ENCODE peak calls at places on chromosome 17, in five cellular contexts. R is fibroblast of lung, X is IMR-90, S is GM23248, T is tibial artery. N is an unnamed sample.

GRCh38 chr17:80380068-80381061 is 34.6 kb upstream of the ENDOV start:
- DNase-seq in R (no peak), S (no peak), T (no peak), X (no peak), N (no peak)

GRCh38 chr17:68391561-68392268 is 65.6 kb downstream of the WIPI1 start:
- DNase-seq in R (no peak), S (peak; percentile 38), T (no peak), X (no peak), N (no peak)

GRCh38 chr17:38628441-38628840 is 22.7 kb upstream of the SRCIN1 start:
- DNase-seq in R (no peak), T (no peak), S (no peak), X (peak; percentile 6), N (no peak)

GRCh38 chr17:2551928-2552327 is 40.2 kb upstream of the METTL16 start:
- DNase-seq in X (no peak), S (no peak), R (no peak), T (no peak), N (no peak)

GRCh38 chr17:17739388-17740066 is 58.3 kb downstream of the RAI1 start:
- DNase-seq in T (no peak), X (peak; percentile 64), R (peak; percentile 71), S (peak; percentile 86), N (peak; percentile 34)

GRCh38 chr17:48002920-48003685 is 32.2 kb downstream of the CDK5RAP3 start:
- DNase-seq in X (no peak), S (peak; percentile 45), R (peak; percentile 30), T (no peak), N (no peak)

GRCh38 chr17:80082403-80083135 is 18.8 kb upstream of the GAA start:
- DNase-seq in S (peak; percentile 81), T (peak; percentile 77), R (peak; percentile 64), X (peak; percentile 78), N (peak; percentile 61)

GRCh38 chr17:67575325-67575724 is 142.4 kb upstream of the NOL11 start:
- DNase-seq in T (no peak), X (no peak), S (no peak), R (no peak), N (peak; percentile 35)

GRCh38 chr17:76011951-76012350 is 11.3 kb downstream of the CDK3 start:
- DNase-seq in T (no peak), S (no peak), X (no peak), R (no peak), N (no peak)

DNA sequence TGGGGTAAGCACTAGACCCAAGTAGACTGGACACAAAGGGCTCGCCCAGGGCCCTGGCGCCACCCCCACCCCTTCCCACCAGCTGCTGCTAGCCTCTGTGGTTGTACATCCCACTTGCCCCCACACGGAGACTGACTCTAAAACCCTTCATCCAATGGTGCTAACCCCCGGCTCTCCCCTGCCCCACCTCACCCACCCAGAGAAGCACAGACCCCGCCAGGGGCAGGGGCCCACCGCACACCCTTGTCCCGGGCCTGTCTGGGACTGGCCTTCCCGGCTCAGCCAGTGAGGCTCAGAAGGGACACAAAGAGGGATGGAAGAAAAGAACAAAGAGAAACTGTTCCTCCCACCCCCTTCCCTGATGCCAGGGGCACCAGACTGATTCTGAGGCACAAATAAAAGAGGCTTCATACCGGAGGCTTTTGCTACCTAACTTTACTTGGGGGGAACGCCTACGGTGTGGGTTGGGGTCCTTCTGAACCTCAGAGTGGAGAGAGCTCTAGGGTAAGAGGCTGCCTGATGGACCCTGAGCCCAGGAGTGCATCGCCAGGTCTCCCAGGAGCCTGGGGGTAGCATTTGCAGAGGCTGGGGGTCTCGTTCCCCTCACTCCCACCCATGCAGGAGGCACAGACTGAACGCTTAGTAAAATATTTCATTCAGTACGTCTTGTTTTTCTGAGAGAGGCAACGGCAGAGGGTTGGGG is 8.2 kb downstream of the CORO6 start:
- DNase-seq in X (no peak), R (no peak), T (no peak), S (no peak), N (no peak)
- H3K4me3 ChIP-seq in X (no peak overlapping the region), R (no peak overlapping the region), T (no peak overlapping the region), S (peak overlapping the region; percentile 66), N (no peak overlapping the region)

DNA sequence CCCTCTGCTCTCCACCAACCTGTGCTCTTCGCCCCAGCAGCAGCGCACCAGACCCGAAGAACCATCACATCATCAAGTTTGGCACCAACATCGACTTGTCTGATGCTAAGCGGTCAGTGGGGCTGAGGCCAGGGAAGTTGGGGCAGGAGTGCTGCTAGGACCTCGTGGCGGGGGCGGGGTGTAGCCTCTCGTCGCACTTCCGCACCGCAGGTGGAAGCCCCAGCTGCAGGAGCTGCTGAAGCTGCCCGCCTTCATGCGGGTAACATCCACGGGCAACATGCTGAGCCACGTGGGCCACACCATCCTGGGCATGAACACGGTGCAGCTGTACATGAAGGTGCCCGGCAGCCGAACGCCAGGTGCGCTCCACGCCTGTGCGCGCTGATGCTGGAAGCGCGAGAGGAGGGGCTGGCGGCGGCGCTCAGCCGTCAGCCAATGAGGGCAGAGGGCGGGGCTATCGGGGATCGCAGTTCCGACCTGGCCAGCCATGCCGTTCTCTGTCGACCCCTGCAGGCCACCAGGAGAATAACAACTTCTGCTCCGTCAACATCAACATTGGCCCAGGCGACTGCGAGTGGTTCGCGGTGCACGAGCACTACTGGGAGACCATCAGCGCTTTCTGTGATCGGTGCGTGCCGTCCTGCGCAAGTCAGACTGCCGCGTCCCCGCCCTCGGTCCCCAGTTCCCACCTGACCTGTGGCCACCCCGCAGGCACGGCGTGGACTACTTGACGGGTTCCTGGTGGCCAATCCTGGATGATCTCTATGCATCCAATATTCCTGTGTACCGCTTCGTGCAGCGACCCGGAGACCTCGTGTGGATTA is 3.2 kb upstream of the TMEM88 start:
- DNase-seq in S (peak; percentile 93), X (peak; percentile 81), R (peak; percentile 71), T (peak; percentile 79), N (peak; percentile 81)
- H3K4me3 ChIP-seq in S (no peak overlapping the region), X (no peak overlapping the region), R (no peak overlapping the region), T (no peak overlapping the region), N (no peak overlapping the region)

GRCh38 chr17:57984936-57985674 is 2.9 kb downstream of the VEZF1 start:
- DNase-seq in X (no peak), T (no peak), S (peak; percentile 32), R (peak; percentile 24), N (no peak)
- H3K4me3 ChIP-seq in X (peak overlapping the region; percentile 9), T (peak overlapping the region; percentile 5), S (peak overlapping the region; percentile 81), R (peak overlapping the region; percentile 28), N (no peak overlapping the region)

GRCh38 chr17:35912339-35912912 is 18.1 kb downstream of the RDM1 start:
- DNase-seq in X (no peak), S (no peak), T (no peak), R (no peak), N (no peak)

GRCh38 chr17:35914354-35914753 is 16.2 kb downstream of the RDM1 start:
- DNase-seq in T (no peak), X (no peak), S (no peak), R (no peak), N (no peak)

GRCh38 chr17:35913611-35914010 is 17.0 kb downstream of the RDM1 start:
- DNase-seq in X (no peak), S (no peak), R (no peak), T (no peak), N (no peak)

GRCh38 chr17:35915153-35915969 is 15.2 kb downstream of the RDM1 start:
- DNase-seq in R (no peak), X (no peak), S (no peak), T (no peak), N (no peak)

DNA sequence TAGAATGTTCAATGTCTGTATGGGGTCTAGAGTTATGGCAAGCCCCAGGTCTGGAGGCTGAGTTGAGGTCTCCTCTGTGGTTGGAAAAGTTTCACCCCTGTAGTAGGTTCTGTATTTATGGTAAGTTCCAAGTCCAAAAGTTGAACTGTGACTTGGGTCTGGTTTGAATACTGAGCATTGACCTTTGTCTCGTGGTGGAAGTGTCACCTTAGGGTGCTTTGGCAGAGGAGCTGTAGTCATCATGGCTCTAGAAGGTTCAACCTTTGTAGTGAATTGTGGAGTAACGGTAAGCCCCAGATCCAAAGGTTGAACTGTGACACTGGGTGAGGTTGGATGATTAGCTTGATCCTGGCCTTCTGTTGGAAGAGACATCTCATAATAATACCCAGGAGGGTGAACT is 17.6 kb downstream of the RDM1 start:
- DNase-seq in R (no peak), S (no peak), T (no peak), X (no peak), N (no peak)
- H3K4me3 ChIP-seq in R (no peak overlapping the region), S (no peak overlapping the region), T (no peak overlapping the region), X (no peak overlapping the region), N (no peak overlapping the region)

DNA sequence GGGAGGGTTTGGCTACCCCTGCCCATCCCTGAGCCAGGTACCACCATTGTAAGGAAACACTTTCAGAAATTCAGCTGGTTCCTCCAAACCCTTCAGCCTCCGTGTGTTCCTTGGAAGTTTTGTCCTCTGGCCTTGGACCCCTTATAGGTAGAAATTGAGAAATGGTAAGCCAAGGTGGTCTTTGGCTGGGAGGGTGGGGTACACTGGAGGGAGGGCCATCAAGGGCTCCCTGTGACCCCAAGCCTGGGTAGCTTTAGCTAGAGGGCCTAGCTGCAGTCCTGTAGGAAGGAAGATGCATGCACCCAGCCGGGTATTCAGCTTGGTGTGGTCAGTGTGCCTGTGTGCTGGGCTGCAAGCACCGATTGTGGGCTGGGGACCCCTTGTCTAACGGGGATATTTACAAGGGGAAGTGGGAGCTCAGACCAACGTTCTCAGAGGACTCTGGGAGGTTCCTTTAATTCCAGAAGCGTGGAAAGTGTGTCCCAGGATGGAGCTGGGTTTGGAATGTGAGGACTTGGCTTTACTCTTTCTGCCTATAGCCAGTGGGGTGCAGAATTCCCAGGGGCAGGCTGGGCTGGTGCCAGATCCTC is 6.8 kb downstream of the NAT9 start:
- DNase-seq in T (no peak), R (no peak), X (no peak), S (no peak), N (no peak)
- H3K4me3 ChIP-seq in T (no peak overlapping the region), R (no peak overlapping the region), X (no peak overlapping the region), S (no peak overlapping the region), N (no peak overlapping the region)